ENCODE peak calls at places on chromosomes 13 and 19, in seven cellular contexts. U is retinal pigment epithelial cell, J is HCT116, A is RWPE1, S is endothelial cell, R is WTC11, N is psoas muscle. C is an unnamed sample.
A peak's percentile ranks its signal among the peaks of the same experiment; 100 is the strongest.

GRCh38 chr19:1072371-1073015 is 5.5 kb downstream of the ARHGAP45 start:
- DNase-seq in U (no peak), J (no peak), A (no peak), S (no peak), R (no peak), N (no peak), C (no peak)

GRCh38 chr13:66402071-66402470 is 828.1 kb downstream of the PCDH9 start:
- DNase-seq in U (peak; percentile 13), J (no peak), A (no peak), S (no peak), R (no peak), N (no peak), C (no peak)

GRCh38 chr13:80342541-80343371 is 1.8 kb upstream of the SPRY2 start:
- DNase-seq in U (no peak), J (no peak), A (peak; percentile 62), S (peak; percentile 95), R (peak; percentile 87), N (peak; percentile 92), C (peak; percentile 93)

GRCh38 chr19:53136432-53136831 is 3.7 kb upstream of the ZNF415 start:
- DNase-seq in U (no peak), J (no peak), A (no peak), S (no peak), R (no peak), N (no peak), C (no peak)

GRCh38 chr19:7632340-7633203 is 947 bp downstream of the PCP2 start:
- DNase-seq in U (no peak), J (no peak), A (no peak), S (no peak), R (no peak), N (no peak), C (no peak)

GRCh38 chr13:32902898-32903297 is 113.3 kb upstream of the KL start:
- DNase-seq in U (no peak), J (no peak), A (no peak), S (no peak), R (peak; percentile 38), N (peak; percentile 84), C (no peak)

GRCh38 chr13:21738636-21739035 is 67.8 kb downstream of the FGF9 start:
- DNase-seq in U (no peak), J (no peak), A (no peak), S (no peak), R (no peak), N (no peak), C (no peak)

GRCh38 chr13:105341256-105341655 is 1194.2 kb downstream of the EFNB2 start:
- DNase-seq in U (no peak), J (no peak), A (no peak), S (no peak), R (no peak), N (no peak), C (no peak)

GRCh38 chr13:20401958-20402856 is 123.5 kb downstream of the CRYL1 start:
- DNase-seq in U (peak; percentile 34), J (no peak), A (peak; percentile 77), S (no peak), R (no peak), N (no peak), C (no peak)

GRCh38 chr19:36950335-36951119 is 34.4 kb downstream of the ZNF568 start:
- DNase-seq in U (no peak), J (no peak), A (no peak), S (no peak), R (no peak), N (no peak), C (no peak)

GRCh38 chr13:70884196-70884595 is 775.9 kb upstream of the KLHL1 start:
- DNase-seq in U (no peak), J (no peak), A (no peak), S (no peak), R (no peak), N (no peak), C (no peak)

GRCh38 chr19:49125025-49125731 is 5.8 kb downstream of the PPFIA3 start:
- DNase-seq in U (no peak), J (no peak), A (no peak), S (no peak), R (peak; percentile 77), N (no peak), C (peak; percentile 33)

GRCh38 chr13:21022694-21023325 is 38.6 kb downstream of the LATS2 start:
- DNase-seq in U (no peak), J (no peak), A (no peak), S (no peak), R (peak; percentile 57), N (no peak), C (peak; percentile 20)

GRCh38 chr19:40610396-40611064 is 9.4 kb downstream of the LTBP4 start:
- DNase-seq in U (no peak), J (no peak), A (no peak), S (no peak), R (no peak), N (peak; percentile 88), C (no peak)

GRCh38 chr19:27774827-27775226 is 1438.1 kb downstream of the UQCRFS1 start:
- DNase-seq in U (no peak), J (no peak), A (no peak), S (no peak), R (peak; percentile 42), N (no peak), C (no peak)

GRCh38 chr19:49396738-49397505 is 8.9 kb downstream of the KASH5 start:
- DNase-seq in U (no peak), J (no peak), A (no peak), S (no peak), R (no peak), N (no peak), C (no peak)

GRCh38 chr19:18606281-18607221 is at the start of gene CRLF1:
- DNase-seq in U (no peak), J (no peak), A (no peak), S (no peak), R (no peak), N (peak; percentile 45), C (no peak)

GRCh38 chr19:33098023-33098652 is 17.2 kb downstream of the GPATCH1 start:
- DNase-seq in U (no peak), J (no peak), A (no peak), S (no peak), R (no peak), N (no peak), C (no peak)

GRCh38 chr13:100363874-100364273 is 224.7 kb downstream of the GGACT start:
- DNase-seq in U (no peak), J (no peak), A (peak; percentile 7), S (no peak), R (no peak), N (no peak), C (no peak)

GRCh38 chr19:58274771-58275199 is 4.0 kb upstream of the ZNF8 start:
- DNase-seq in U (no peak), J (no peak), A (peak; percentile 46), S (no peak), R (no peak), N (no peak), C (no peak)

GRCh38 chr13:27965740-27966640 is 3.1 kb downstream of the CDX2 start:
- DNase-seq in U (no peak), J (no peak), A (no peak), S (no peak), R (peak; percentile 84), N (no peak), C (peak; percentile 59)

GRCh38 chr13:113110048-113110851 is 4.7 kb downstream of the F7 start:
- DNase-seq in U (no peak), J (no peak), A (no peak), S (no peak), R (peak; percentile 31), N (peak; percentile 47), C (peak; percentile 49)

GRCh38 chr19:15404097-15404779 is 14.6 kb downstream of the AKAP8L start:
- DNase-seq in U (no peak), J (no peak), A (no peak), S (no peak), R (no peak), N (peak; percentile 67), C (no peak)

GRCh38 chr19:53112286-53112685 is 9.1 kb upstream of the ZNF160 start:
- DNase-seq in U (no peak), J (no peak), A (no peak), S (no peak), R (no peak), N (no peak), C (no peak)

GRCh38 chr19:1840541-1841115 is 7.7 kb downstream of the REXO1 start:
- DNase-seq in U (no peak), J (no peak), A (no peak), S (no peak), R (no peak), N (no peak), C (no peak)

GRCh38 chr19:17807731-17808316 is 12.9 kb downstream of the B3GNT3 start:
- DNase-seq in U (no peak), J (no peak), A (no peak), S (no peak), R (no peak), N (no peak), C (no peak)

GRCh38 chr13:24683833-24684599 is 3.8 kb downstream of the ATP12A start:
- DNase-seq in U (peak; percentile 1), J (peak; percentile 24), A (peak; percentile 71), S (peak; percentile 82), R (peak; percentile 84), N (peak; percentile 63), C (peak; percentile 83)
- TF ChIP-seq CTCF in U (peak; percentile 90), J (peak; percentile 47), A (peak; percentile 73), S (peak; percentile 82), R (peak; percentile 85), N (peak; percentile 77), C (peak; percentile 87)

GRCh38 chr13:110617326-110618072 is 2.2 kb downstream of the NAXD start:
- DNase-seq in U (peak; percentile 66), J (no peak), A (no peak), S (no peak), R (no peak), N (no peak), C (no peak)

GRCh38 chr13:110618167-110618566 is 2.8 kb downstream of the NAXD start:
- DNase-seq in U (no peak), J (no peak), A (no peak), S (no peak), R (no peak), N (no peak), C (no peak)

GRCh38 chr13:110615322-110616102 is at the start of gene NAXD:
- DNase-seq in U (peak; percentile 82), J (peak; percentile 90), A (peak; percentile 99), S (peak; percentile 89), R (peak; percentile 83), N (peak; percentile 97), C (peak; percentile 74)

GRCh38 chr13:110615005-110615321 is 382 bp upstream of the NAXD start:
- DNase-seq in U (no peak), J (no peak), A (no peak), S (no peak), R (no peak), N (no peak), C (no peak)

GRCh38 chr13:110616103-110617101 is 1.1 kb downstream of the NAXD start:
- DNase-seq in U (no peak), J (peak; percentile 27), A (peak; percentile 67), S (no peak), R (peak; percentile 31), N (peak; percentile 72), C (no peak)
- TF ChIP-seq CTCF in U (no peak), J (no peak), A (no peak), S (no peak), R (no peak), N (no peak), C (no peak)

GRCh38 chr13:81762449-81762848 is 1421.5 kb upstream of the SPRY2 start:
- DNase-seq in U (no peak), J (no peak), A (no peak), S (no peak), R (no peak), N (no peak), C (no peak)
- TF ChIP-seq CTCF in U (no peak), J (no peak), A (no peak), S (no peak), R (no peak), N (no peak), C (no peak)

GRCh38 chr13:79226938-79227337 is 179.1 kb downstream of the RBM26 start:
- DNase-seq in U (no peak), J (no peak), A (no peak), S (no peak), R (no peak), N (no peak), C (no peak)
- TF ChIP-seq CTCF in U (no peak), J (no peak), A (no peak), S (no peak), R (no peak), N (no peak), C (no peak)